ENCODE peak calls at places on chromosomes 13 and 19, in eight cellular contexts. H, E, L, D, T, S, O and Z are unnamed samples.

GRCh38 chr19:54109651-54110050 is 5.8 kb downstream of the TFPT start:
- DNase-seq in S (no peak), L (no peak), E (no peak), O (no peak), T (no peak), H (no peak), D (no peak), Z (no peak)

GRCh38 chr13:46852168-46852567 is 44.7 kb downstream of the HTR2A start:
- DNase-seq in L (no peak), E (peak; percentile 49), T (no peak), O (no peak), H (no peak), D (no peak), S (no peak), Z (no peak)

GRCh38 chr19:33293255-33294057 is 8.9 kb downstream of the CEBPA start:
- DNase-seq in T (peak; percentile 73), L (no peak), S (no peak), O (no peak), D (no peak), E (peak; percentile 84), H (no peak), Z (no peak)

GRCh38 chr13:36571444-36571843 is 102.4 kb upstream of the SERTM1 start:
- DNase-seq in S (no peak), O (no peak), H (no peak), L (no peak), T (no peak), D (no peak), E (no peak), Z (no peak)

GRCh38 chr19:34504809-34505291 is 23.3 kb downstream of the WTIP start:
- DNase-seq in S (no peak), H (no peak), T (no peak), D (no peak), E (no peak), O (no peak), L (no peak), Z (peak; percentile 75)

GRCh38 chr13:110916671-110917142 is 1.8 kb upstream of the ANKRD10 start:
- DNase-seq in O (no peak), E (no peak), H (no peak), L (no peak), S (no peak), D (no peak), T (peak; percentile 80), Z (no peak)

GRCh38 chr13:90808838-90809237 is 538.6 kb upstream of the MIR17HG start:
- DNase-seq in L (no peak), E (no peak), O (no peak), S (no peak), H (no peak), T (no peak), D (no peak), Z (no peak)

GRCh38 chr19:40193587-40193849 is 2.3 kb downstream of the MAP3K10 start:
- DNase-seq in O (no peak), E (no peak), S (no peak), H (no peak), D (no peak), T (no peak), L (no peak), Z (no peak)

GRCh38 chr13:46339035-46339666 is 47.9 kb downstream of the RUBCNL start:
- DNase-seq in D (no peak), L (no peak), E (no peak), T (peak; percentile 70), S (no peak), H (no peak), O (no peak), Z (no peak)

GRCh38 chr19:49445997-49446396 is 4.7 kb upstream of the SLC17A7 start:
- DNase-seq in D (no peak), L (no peak), T (no peak), E (no peak), H (no peak), O (no peak), S (no peak), Z (no peak)

GRCh38 chr13:43428545-43429287 is 358.1 kb downstream of the ENOX1 start:
- DNase-seq in O (no peak), D (no peak), L (no peak), S (no peak), E (no peak), T (no peak), H (no peak), Z (no peak)

GRCh38 chr13:102679449-102680132 is 15.3 kb downstream of the METTL21C start:
- DNase-seq in H (no peak), L (no peak), E (no peak), T (no peak), D (no peak), S (no peak), O (no peak), Z (no peak)

GRCh38 chr19:37519890-37520289 is 13.2 kb downstream of the ZNF793 start:
- DNase-seq in D (no peak), S (no peak), O (no peak), E (no peak), T (peak; percentile 7), H (no peak), L (peak; percentile 30), Z (no peak)

GRCh38 chr13:95862401-95862800 is 185.5 kb downstream of the DNAJC3 start:
- DNase-seq in D (no peak), O (no peak), E (no peak), S (no peak), T (no peak), H (no peak), L (no peak), Z (no peak)

GRCh38 chr19:6676288-6676687 is 6.3 kb upstream of the TNFSF14 start:
- DNase-seq in L (no peak), E (no peak), H (no peak), O (no peak), D (no peak), S (no peak), T (no peak), Z (no peak)

GRCh38 chr19:43662487-43662886 is 7.5 kb downstream of the PLAUR start:
- DNase-seq in S (no peak), E (no peak), T (peak; percentile 38), L (no peak), H (no peak), D (no peak), O (no peak), Z (no peak)

GRCh38 chr19:16541526-16542044 is 652 bp downstream of the CHERP start:
- DNase-seq in O (no peak), T (peak; percentile 22), D (no peak), S (no peak), E (no peak), H (no peak), L (no peak), Z (no peak)

GRCh38 chr13:110711778-110712070 is 1.8 kb upstream of the ING1 start:
- DNase-seq in S (no peak), L (no peak), D (peak; percentile 8), T (peak; percentile 30), H (no peak), O (no peak), E (no peak), Z (no peak)

GRCh38 chr13:98854448-98854847 is 102.0 kb upstream of the SLC15A1 start:
- DNase-seq in D (no peak), E (no peak), T (no peak), S (no peak), O (no peak), L (no peak), H (no peak), Z (no peak)

GRCh38 chr19:14479985-14480694 is 5.0 kb upstream of the PTGER1 start:
- DNase-seq in S (peak; percentile 64), L (peak; percentile 47), O (no peak), H (peak; percentile 76), T (peak; percentile 43), D (peak; percentile 59), E (peak; percentile 94), Z (no peak)

GRCh38 chr13:50144473-50145160 is 129.4 kb downstream of the KCNRG start:
- DNase-seq in H (no peak), E (no peak), T (no peak), O (no peak), L (no peak), S (no peak), D (no peak), Z (no peak)

GRCh38 chr13:77516342-77516789 is 19.1 kb upstream of the SCEL start:
- DNase-seq in L (no peak), D (no peak), S (no peak), E (no peak), T (peak; percentile 26), H (no peak), O (no peak), Z (no peak)

DNA sequence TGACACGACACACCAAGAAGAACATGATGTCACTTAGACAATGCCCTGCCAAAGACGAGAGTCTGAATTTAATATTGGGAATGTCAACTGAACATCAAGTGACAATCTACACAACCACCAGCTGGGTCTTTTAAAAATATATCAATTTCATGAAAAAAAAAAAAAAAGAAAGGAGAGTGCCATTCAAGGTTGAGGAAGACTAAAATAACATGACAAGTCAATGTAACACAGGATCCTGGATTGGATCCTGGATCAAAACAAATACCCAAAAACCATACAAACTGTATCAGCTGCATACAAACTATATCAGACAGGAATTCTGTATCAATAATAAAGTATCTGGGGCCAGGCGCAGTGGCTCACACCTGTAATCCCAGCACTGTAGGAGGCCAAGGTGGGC is 4.7 kb downstream of the ZNF329 start:
- DNase-seq in D (no peak), O (no peak), E (no peak), L (no peak), T (no peak), S (no peak), H (no peak), Z (no peak)
- H3K9me3 ChIP-seq in D (peaks cover 3% of the 10 kb centered on the region), O (peaks cover 52% of the 10 kb centered on the region), E (peaks cover 79% of the 10 kb centered on the region), L (peaks cover 60% of the 10 kb centered on the region), T (peaks cover 10% of the 10 kb centered on the region), S (peaks cover 43% of the 10 kb centered on the region), H (peaks cover 18% of the 10 kb centered on the region), Z (peaks cover 39% of the 10 kb centered on the region)

DNA sequence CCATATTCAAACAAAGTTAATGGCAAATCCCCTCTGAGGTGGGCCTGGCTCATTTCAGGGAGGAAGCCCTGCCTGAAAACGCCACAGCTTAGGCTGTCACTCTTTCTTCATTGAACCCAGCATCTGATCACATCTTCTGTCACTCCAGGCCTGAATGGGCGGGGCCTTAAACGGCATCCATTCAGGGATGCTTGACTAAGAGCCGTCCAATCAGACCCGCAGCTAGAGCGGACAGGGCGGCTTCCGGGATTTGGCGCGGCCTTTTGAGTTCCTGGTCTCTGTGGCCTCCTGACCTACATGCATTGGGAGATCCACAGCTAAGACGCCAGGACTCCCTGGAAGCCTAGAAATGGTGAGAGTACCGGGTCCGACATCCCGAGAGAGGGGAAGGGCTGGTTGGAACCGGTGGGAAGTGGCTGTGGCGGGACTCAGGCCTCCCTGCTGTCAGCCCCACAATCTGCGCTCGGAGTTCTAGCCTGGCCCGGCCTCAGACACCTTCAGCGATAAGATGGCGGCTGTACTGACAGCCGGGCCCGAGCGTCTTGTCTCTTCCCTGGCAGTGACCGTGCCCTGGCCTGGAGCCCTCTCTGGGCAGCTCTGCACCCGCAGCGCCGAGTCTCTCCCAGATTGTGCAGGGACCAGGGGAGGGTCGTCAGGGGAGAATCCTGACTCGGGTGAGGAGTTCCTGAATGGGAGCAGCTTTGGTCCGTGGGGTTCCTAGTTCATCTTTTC is at the start of gene ZNF723:
- DNase-seq in S (no peak), D (no peak), T (no peak), L (no peak), H (no peak), O (no peak), E (no peak), Z (no peak)
- H3K9me3 ChIP-seq in S (peaks cover 16% of the 10 kb centered on the region), D (no peaks in the 10 kb centered on the region), T (peaks cover 3% of the 10 kb centered on the region), L (peaks cover 15% of the 10 kb centered on the region), H (no peaks in the 10 kb centered on the region), O (peaks cover 8% of the 10 kb centered on the region), E (peaks cover 95% of the 10 kb centered on the region), Z (peaks cover 28% of the 10 kb centered on the region)

GRCh38 chr19:23991170-23991569 is 76.5 kb downstream of the ZNF726 start:
- DNase-seq in E (no peak), O (no peak), D (peak; percentile 33), S (no peak), H (no peak), T (peak; percentile 4), L (peak; percentile 72), Z (no peak)
- H3K9me3 ChIP-seq in E (peaks cover 17% of the 10 kb centered on the region), O (no peaks in the 10 kb centered on the region), D (no peaks in the 10 kb centered on the region), S (no peaks in the 10 kb centered on the region), H (no peaks in the 10 kb centered on the region), T (peaks cover 15% of the 10 kb centered on the region), L (peaks cover 31% of the 10 kb centered on the region), Z (no peaks in the 10 kb centered on the region)

GRCh38 chr19:27673986-27674385 is 1539.0 kb downstream of the UQCRFS1 start:
- DNase-seq in O (no peak), S (no peak), E (no peak), L (no peak), D (no peak), H (no peak), T (no peak), Z (peak; percentile 26)
- H3K9me3 ChIP-seq in O (no peaks in the 10 kb centered on the region), S (peaks cover 40% of the 10 kb centered on the region), E (peaks cover 87% of the 10 kb centered on the region), L (no peaks in the 10 kb centered on the region), D (no peaks in the 10 kb centered on the region), H (no peaks in the 10 kb centered on the region), T (no peaks in the 10 kb centered on the region), Z (peaks cover 20% of the 10 kb centered on the region)